ENCODE peak calls at places on chromosomes 11 and 22, in eight cellular contexts. X is A549, C is HCT116, D is WTC11, R is endothelial cell of umbilical vein, L is SK-N-SH, E is HepG2, K is K562. S is an unnamed sample.

GRCh38 chr11:132258865-132259264 is 888.5 kb downstream of the NTM start:
- DNase-seq in D (no peak), E (no peak), R (no peak), K (no peak), L (no peak), C (no peak), X (no peak), S (no peak)

GRCh38 chr22:41478891-41479521 is 10.1 kb downstream of the ACO2 start:
- DNase-seq in C (no peak), D (no peak), R (no peak), E (no peak), L (no peak), X (no peak), K (no peak), S (peak)

GRCh38 chr22:19291218-19291579 is 320 bp downstream of the CLTCL1 start:
- DNase-seq in R (no peak), X (no peak), K (peak), D (peak), C (no peak), L (peak), E (no peak), S (peak)

GRCh38 chr11:11010624-11011127 is 152.8 kb upstream of the ZBED5 start:
- DNase-seq in D (peak), X (peak), L (peak), E (peak), K (peak), R (peak), C (peak), S (no peak)

GRCh38 chr11:10495464-10495786 is 40.4 kb downstream of the AMPD3 start:
- DNase-seq in L (no peak), R (no peak), E (no peak), D (no peak), K (no peak), X (no peak), C (no peak), S (no peak)

GRCh38 chr11:113874920-113875413 is 405 bp downstream of the USP28 start:
- DNase-seq in R (peak), E (no peak), C (no peak), D (no peak), K (no peak), L (peak), X (no peak), S (no peak)

GRCh38 chr11:133898031-133898769 is 52.9 kb upstream of the SPATA19 start:
- DNase-seq in X (no peak), C (no peak), D (peak), L (no peak), E (no peak), R (no peak), K (no peak), S (no peak)

GRCh38 chr22:25051073-25051472 is 98.6 kb downstream of the KIAA1671 start:
- DNase-seq in E (no peak), L (peak), C (peak), R (no peak), X (peak), K (peak), D (peak), S (peak)

GRCh38 chr11:102268083-102268984 is 49.0 kb upstream of the BIRC3 start:
- DNase-seq in L (peak), X (peak), K (peak), R (peak), D (peak), C (peak), E (peak), S (no peak)

GRCh38 chr22:36727110-36727509 is 23.6 kb upstream of the CACNG2 start:
- DNase-seq in R (no peak), C (no peak), D (no peak), K (no peak), E (no peak), X (no peak), L (no peak), S (no peak)

GRCh38 chr11:64021742-64022067 is 14.0 kb upstream of the FLRT1 start:
- DNase-seq in L (no peak), K (no peak), X (no peak), D (no peak), E (no peak), C (no peak), R (no peak), S (no peak)

GRCh38 chr11:103406357-103406756 is 297.1 kb downstream of the DYNC2H1 start:
- DNase-seq in K (no peak), R (no peak), D (no peak), E (no peak), C (no peak), X (no peak), L (no peak), S (no peak)

GRCh38 chr11:1498262-1498661 is 11.7 kb upstream of the MOB2 start:
- DNase-seq in L (no peak), D (no peak), X (no peak), K (no peak), R (no peak), C (no peak), E (no peak), S (no peak)

GRCh38 chr11:12242071-12242672 is 131.8 kb downstream of the MICAL2 start:
- DNase-seq in D (no peak), X (no peak), L (no peak), R (no peak), K (peak), E (no peak), C (no peak), S (no peak)

GRCh38 chr22:18000441-18001039 is 23.8 kb downstream of the MICAL3 start:
- DNase-seq in D (peak), L (peak), K (no peak), R (peak), C (no peak), E (no peak), X (peak), S (peak)

GRCh38 chr22:45485271-45485670 is 17.4 kb upstream of the FBLN1 start:
- DNase-seq in E (peak), D (no peak), R (no peak), K (no peak), X (no peak), C (no peak), L (no peak), S (no peak)

GRCh38 chr11:118437736-118438125 is 1.4 kb downstream of the KMT2A start:
- DNase-seq in L (peak), C (no peak), K (peak), D (peak), X (no peak), E (peak), R (peak), S (peak)

GRCh38 chr11:19714387-19715363 is 2.0 kb downstream of the NAV2 start:
- DNase-seq in L (peak), E (no peak), K (peak), X (peak), C (no peak), D (peak), R (peak), S (no peak)
- TF ChIP-seq MAX in L (no peak), E (no peak), K (no peak), X (no peak), C (no peak), D (no peak), R (no peak), S (no peak)

GRCh38 chr11:3738241-3738640 is 59.1 kb downstream of the NUP98 start:
- DNase-seq in C (no peak), E (no peak), R (no peak), X (no peak), K (no peak), L (no peak), D (no peak), S (no peak)

GRCh38 chr11:3738723-3739122 is 58.6 kb downstream of the NUP98 start:
- DNase-seq in R (no peak), E (no peak), D (no peak), L (no peak), K (no peak), C (no peak), X (no peak), S (no peak)

GRCh38 chr11:3737386-3737933 is 59.9 kb downstream of the NUP98 start:
- DNase-seq in X (no peak), L (no peak), E (no peak), R (no peak), D (no peak), C (no peak), K (no peak), S (no peak)

GRCh38 chr11:3735827-3736226 is 61.5 kb downstream of the NUP98 start:
- DNase-seq in L (no peak), C (no peak), D (no peak), E (no peak), X (peak), K (no peak), R (no peak), S (peak)

DNA sequence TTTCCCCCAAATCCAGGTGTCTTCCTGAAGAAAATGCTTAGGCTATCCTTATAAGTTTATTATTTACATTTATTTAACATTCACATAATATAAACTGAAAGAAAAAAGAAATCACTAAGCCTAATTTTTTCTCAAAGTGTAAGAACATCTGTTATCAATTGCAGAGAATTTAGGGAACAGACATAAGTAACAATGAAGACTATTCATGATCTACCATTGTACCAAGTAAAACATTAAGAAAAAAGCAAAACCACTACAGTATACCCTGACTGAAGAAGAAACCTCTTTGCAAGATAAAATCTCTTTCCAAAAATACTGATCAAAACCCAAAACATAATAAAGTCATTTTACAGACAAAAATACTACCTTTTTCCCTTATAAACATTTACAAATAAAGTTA is 60.5 kb downstream of the NUP98 start:
- DNase-seq in L (no peak), C (no peak), K (no peak), E (no peak), D (no peak), R (no peak), X (no peak), S (no peak)
- TF ChIP-seq MAX in L (no peak), C (no peak), K (no peak), E (no peak), D (no peak), R (no peak), X (no peak), S (no peak)

DNA sequence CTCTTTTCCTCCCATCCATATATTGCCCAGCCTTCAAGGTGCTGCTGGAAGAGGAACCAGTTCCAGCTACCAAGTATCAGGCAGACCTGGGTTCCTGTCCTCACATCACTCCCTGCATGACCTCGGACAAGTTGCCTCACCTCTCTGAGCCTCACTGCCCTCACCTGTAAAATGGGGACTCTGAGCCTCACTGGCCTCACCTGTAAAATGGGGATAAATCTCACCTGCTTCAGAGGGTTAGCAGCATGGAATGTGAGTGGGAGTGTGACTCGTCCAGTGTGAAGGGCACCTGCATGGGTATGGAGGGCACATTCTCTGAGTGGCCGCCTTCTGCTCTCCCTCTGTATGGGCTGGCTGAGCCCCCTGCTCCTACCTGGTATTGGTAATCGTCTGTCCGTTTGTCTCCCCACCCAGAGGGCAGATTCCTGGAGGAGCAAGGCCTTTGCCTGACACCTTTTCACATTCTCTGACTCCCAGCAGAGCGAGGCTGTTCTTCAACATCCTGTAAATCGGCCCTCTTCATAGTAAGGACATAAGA is 3.7 kb downstream of the GRIK4 start:
- DNase-seq in E (no peak), C (no peak), K (no peak), L (no peak), X (no peak), R (no peak), D (no peak), S (no peak)
- TF ChIP-seq MAX in E (no peak), C (no peak), K (no peak), L (no peak), X (no peak), R (no peak), D (no peak), S (no peak)

GRCh38 chr11:32172771-32173170 is 81.9 kb downstream of the RCN1 start:
- DNase-seq in X (no peak), R (no peak), D (no peak), K (no peak), L (no peak), E (no peak), C (no peak), S (no peak)
- TF ChIP-seq MAX in X (no peak), R (no peak), D (no peak), K (no peak), L (no peak), E (no peak), C (no peak), S (no peak)

GRCh38 chr11:100632970-100633452 is 54.1 kb upstream of the ARHGAP42 start:
- DNase-seq in E (peak), K (no peak), L (no peak), C (no peak), R (peak), D (no peak), X (peak), S (no peak)
- TF ChIP-seq MAX in E (peak), K (no peak), L (no peak), C (no peak), R (no peak), D (no peak), X (no peak), S (no peak)

GRCh38 chr22:20384171-20384570 is 9.8 kb upstream of the ZNF74 start:
- DNase-seq in L (no peak), D (no peak), E (no peak), R (no peak), C (no peak), K (no peak), X (no peak), S (no peak)

GRCh38 chr22:20386972-20387371 is 7.0 kb upstream of the ZNF74 start:
- DNase-seq in C (no peak), L (no peak), X (no peak), E (no peak), R (no peak), K (no peak), D (no peak), S (no peak)

GRCh38 chr22:20380486-20380885 is 13.5 kb upstream of the ZNF74 start:
- DNase-seq in K (peak), E (no peak), D (no peak), X (no peak), R (no peak), C (no peak), L (no peak), S (no peak)

GRCh38 chr22:20388200-20388599 is 5.8 kb upstream of the ZNF74 start:
- DNase-seq in C (no peak), D (no peak), R (no peak), E (no peak), K (peak), L (no peak), X (no peak), S (no peak)

DNA sequence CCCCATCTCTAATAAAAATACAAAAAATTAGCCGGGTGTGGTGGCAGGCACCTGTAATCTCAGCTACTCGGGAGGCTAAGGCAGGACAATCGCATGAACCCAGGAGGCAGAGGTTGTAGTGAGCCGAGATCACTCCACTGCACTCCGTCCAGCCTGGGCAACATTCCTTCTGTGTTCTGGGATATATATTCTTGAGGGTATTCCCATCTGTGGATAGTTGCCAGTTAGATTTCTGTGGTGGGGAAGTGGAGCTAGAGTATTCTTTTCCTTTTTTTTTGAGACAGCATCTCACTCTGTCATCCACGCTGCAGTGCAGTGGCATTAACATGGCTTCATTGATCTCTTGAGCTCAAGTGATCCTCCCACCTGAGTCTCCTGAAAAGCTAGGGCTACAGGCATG is 9.1 kb upstream of the ZNF74 start:
- DNase-seq in R (no peak), E (no peak), C (no peak), L (no peak), X (no peak), D (no peak), K (no peak), S (no peak)
- TF ChIP-seq MAX in R (no peak), E (no peak), C (no peak), L (no peak), X (no peak), D (no peak), K (no peak), S (no peak)

GRCh38 chr22:37896939-37897338 is 9.2 kb upstream of the MICALL1 start:
- DNase-seq in D (no peak), E (no peak), K (no peak), X (no peak), R (no peak), L (no peak), C (no peak), S (no peak)

GRCh38 chr22:37896181-37896592 is 9.9 kb upstream of the MICALL1 start:
- DNase-seq in E (peak), D (no peak), R (peak), K (no peak), L (no peak), X (no peak), C (no peak), S (peak)

GRCh38 chr22:37894939-37895670 is 11.0 kb upstream of the MICALL1 start:
- DNase-seq in K (no peak), R (no peak), L (no peak), X (no peak), E (no peak), C (no peak), D (peak), S (no peak)

GRCh38 chr22:37897805-37898204 is 8.3 kb upstream of the MICALL1 start:
- DNase-seq in D (no peak), E (no peak), R (no peak), C (no peak), X (no peak), L (no peak), K (no peak), S (no peak)

DNA sequence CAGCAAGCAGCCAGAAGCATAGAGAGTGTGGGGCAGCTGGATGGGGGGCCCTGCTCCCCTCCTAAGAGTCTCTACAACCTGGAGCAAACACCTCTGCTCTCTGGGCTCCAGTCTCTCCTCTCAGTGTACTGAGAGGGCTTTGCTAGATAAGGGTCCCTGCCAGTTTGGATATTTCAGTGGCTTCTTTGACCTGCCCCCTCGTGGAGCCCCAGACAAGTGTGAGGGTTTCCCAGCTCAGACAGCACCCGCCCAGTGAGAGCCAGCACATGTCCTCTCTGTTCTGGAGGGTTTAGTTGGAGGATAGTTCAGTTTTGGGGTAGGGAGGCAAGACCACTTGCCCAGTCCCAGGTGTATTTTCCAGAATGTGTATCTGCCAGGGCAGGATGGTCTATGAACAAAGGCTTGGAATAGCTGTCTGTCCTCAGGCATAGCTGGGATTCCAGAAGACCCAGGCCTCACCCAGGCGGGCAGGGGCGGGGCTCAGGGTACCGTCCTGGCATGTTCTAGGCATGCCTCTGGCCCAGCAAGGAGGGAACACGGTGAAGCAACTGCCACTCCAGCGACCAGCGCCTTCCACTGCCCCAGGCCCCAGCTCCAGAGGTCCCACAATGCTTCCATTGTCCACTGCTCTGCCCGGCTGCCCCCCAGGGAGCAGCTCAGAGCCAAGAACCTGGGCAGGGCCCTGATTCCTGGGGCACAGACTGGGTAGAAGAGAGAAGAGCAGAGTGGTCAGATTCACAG is 7.5 kb upstream of the MICALL1 start:
- DNase-seq in C (no peak), L (no peak), K (no peak), D (peak), E (peak), R (no peak), X (peak), S (no peak)
- TF ChIP-seq MAX in C (no peak), L (no peak), K (no peak), D (no peak), E (no peak), R (no peak), X (no peak), S (no peak)

GRCh38 chr11:130604606-130605005 is 156.2 kb downstream of the ADAMTS15 start:
- DNase-seq in E (no peak), K (no peak), D (no peak), L (no peak), C (no peak), R (no peak), X (no peak), S (no peak)

GRCh38 chr11:130606181-130606580 is 157.7 kb downstream of the ADAMTS15 start:
- DNase-seq in X (no peak), C (no peak), R (no peak), D (no peak), L (no peak), K (no peak), E (no peak), S (no peak)

GRCh38 chr11:130608267-130608666 is 159.8 kb downstream of the ADAMTS15 start:
- DNase-seq in C (no peak), E (no peak), L (no peak), X (no peak), R (no peak), K (no peak), D (no peak), S (no peak)

GRCh38 chr11:130609121-130610035 is 160.9 kb downstream of the ADAMTS15 start:
- DNase-seq in D (peak), X (no peak), R (no peak), C (no peak), E (no peak), K (peak), L (no peak), S (peak)

DNA sequence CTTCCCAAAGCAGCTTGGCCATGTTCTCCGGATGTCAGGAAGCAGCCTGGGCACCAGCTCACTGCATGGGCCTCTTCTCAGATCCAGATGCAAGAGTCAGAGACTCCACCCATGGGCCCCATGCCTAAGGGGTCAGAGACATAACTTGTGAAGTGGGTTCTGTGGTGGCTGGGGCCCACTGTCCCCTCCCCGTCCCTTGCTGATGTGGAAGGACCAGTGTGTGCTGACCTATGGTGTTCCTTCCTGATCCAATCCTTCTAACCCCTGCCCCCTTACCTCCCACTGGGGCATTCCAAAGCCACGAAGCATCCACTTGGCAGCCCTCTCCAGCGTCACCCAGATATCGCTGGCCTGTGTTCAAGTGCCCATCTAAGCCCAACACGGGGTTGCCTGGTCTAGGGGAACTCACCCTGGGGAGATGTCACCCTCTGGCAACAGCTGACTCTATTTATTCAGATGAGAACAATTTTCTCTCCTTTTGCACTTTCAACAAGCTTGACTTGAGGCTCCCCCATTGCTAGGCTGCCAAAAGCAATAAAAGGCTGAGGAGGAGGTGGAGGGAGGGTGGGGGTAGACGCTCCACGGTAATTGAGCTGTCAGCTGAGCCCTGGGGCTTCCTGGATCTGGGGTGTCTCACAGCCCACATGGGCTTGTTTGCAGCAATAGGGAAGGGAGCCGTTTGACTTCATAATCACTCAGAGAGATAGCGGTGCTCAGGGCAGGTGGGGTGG is 158.5 kb downstream of the ADAMTS15 start:
- DNase-seq in L (peak), X (no peak), C (no peak), K (no peak), D (no peak), R (no peak), E (no peak), S (no peak)
- TF ChIP-seq MAX in L (no peak), X (no peak), C (no peak), K (no peak), D (no peak), R (no peak), E (no peak), S (no peak)